ENCODE peak calls at places on chromosome 19, in seven cellular contexts. F, L, M, X, I, A and R are unnamed samples.

GRCh38 chr19:14383898-14384669 is 2.8 kb downstream of the ADGRE5 start:
- DNase-seq in F (no peak), L (no peak), M (no peak), X (peak), I (no peak), A (peak), R (no peak)

GRCh38 chr19:3979674-3980352 is 5.5 kb downstream of the EEF2 start:
- DNase-seq in F (peak), L (no peak), M (peak), X (no peak), I (no peak), A (no peak), R (no peak)

GRCh38 chr19:33446918-33447293 is 73.4 kb downstream of the CEBPG start:
- DNase-seq in F (no peak), L (no peak), M (no peak), X (no peak), I (no peak), A (no peak), R (no peak)

GRCh38 chr19:43524922-43525835 is 1.8 kb downstream of the ETHE1 start:
- DNase-seq in F (peak), L (no peak), M (peak), X (peak), I (peak), A (no peak), R (peak)

GRCh38 chr19:15177269-15178116 is 23.3 kb downstream of the NOTCH3 start:
- DNase-seq in F (peak), L (peak), M (peak), X (peak), I (peak), A (peak), R (peak)

GRCh38 chr19:22893855-22894270 is 61.8 kb downstream of the ZNF723 start:
- DNase-seq in F (no peak), L (no peak), M (no peak), X (no peak), I (no peak), A (no peak), R (no peak)

GRCh38 chr19:32407004-32407992 is 1.7 kb downstream of the DPY19L3 start:
- DNase-seq in F (peak), L (peak), M (peak), X (peak), I (no peak), A (no peak), R (peak)

GRCh38 chr19:58562126-58563033 is 4.0 kb upstream of the UBE2M start:
- DNase-seq in F (no peak), L (no peak), M (peak), X (peak), I (no peak), A (no peak), R (no peak)

GRCh38 chr19:11091343-11092153 is 2.3 kb downstream of the LDLR start:
- DNase-seq in F (no peak), L (peak), M (peak), X (peak), I (peak), A (peak), R (no peak)

GRCh38 chr19:23310729-23311211 is 60.6 kb upstream of the ZNF724 start:
- DNase-seq in F (no peak), L (no peak), M (no peak), X (no peak), I (no peak), A (no peak), R (no peak)

GRCh38 chr19:7426986-7427385 is 61.8 kb downstream of the PEX11G start:
- DNase-seq in F (no peak), L (no peak), M (no peak), X (no peak), I (no peak), A (no peak), R (no peak)

GRCh38 chr19:33394006-33394722 is 20.7 kb downstream of the CEBPG start:
- DNase-seq in F (no peak), L (peak), M (no peak), X (peak), I (peak), A (peak), R (peak)

GRCh38 chr19:32976223-32976805 is 4.3 kb downstream of the FAAP24 start:
- DNase-seq in F (peak), L (peak), M (peak), X (peak), I (peak), A (peak), R (peak)

GRCh38 chr19:34508540-34508939 is 27.0 kb downstream of the WTIP start:
- DNase-seq in F (no peak), L (no peak), M (no peak), X (no peak), I (no peak), A (peak), R (no peak)

DNA sequence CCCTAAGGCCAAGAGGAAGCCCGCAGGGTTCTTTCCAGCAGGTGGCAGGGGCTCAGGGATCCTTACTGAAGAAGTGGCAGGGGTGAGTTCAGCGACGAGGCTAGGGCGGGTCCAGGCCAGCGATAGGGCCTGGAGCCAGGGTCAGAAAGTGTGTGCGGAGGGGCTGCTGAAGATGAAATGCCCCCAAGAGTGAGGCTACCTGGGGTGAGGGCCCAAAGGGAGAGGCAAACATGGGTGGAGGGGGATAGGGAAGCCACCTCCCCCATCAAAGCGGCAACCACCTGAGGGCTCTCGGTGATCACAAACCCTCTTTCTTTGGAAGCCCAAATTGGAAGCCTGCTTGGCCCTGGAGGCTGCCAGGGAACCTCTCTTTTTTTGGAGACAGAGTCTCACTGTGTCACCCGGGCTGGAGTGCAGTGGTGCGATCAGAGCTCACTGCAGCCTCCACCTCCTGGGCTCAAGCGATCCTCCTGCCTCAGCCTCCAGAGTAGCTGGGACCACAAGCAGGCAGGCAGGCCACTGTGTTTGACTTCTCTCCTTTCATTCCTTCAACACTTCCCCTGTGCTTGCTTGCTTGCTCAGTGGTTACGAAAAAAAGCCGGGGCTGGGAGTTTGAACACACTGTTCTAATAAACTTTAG is 1.2 kb upstream of the ATP8B3 start:
- DNase-seq in F (no peak), L (no peak), M (no peak), X (no peak), I (no peak), A (no peak), R (no peak)
- TF ChIP-seq CTCF in F (no peak), L (no peak), M (no peak), X (no peak), I (no peak), A (peak), R (no peak)

DNA sequence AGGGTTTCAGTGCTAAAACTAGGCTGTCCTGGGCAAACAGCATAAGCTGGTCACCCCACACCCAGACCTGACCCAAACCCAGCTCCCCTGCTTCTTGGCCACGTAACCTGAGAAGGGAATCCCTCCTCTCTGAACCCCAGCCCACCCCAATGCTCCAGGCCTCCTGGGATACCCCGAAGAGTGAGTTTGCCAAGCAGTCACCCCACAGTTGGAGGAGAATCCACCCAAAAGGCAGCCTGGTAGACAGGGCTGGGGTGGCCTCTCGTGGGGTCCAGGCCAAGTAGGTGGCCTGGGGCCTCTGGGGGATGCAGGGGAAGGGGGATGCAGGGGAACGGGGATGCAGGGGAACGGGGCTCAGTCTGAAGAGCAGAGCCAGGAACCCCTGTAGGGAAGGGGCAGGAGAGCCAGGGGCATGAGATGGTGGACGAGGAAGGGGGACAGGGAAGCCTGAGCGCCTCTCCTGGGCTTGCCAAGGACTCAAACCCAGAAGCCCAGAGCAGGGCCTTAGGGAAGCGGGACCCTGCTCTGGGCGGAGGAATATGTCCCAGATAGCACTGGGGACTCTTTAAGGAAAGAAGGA is 2.8 kb downstream of the PPP1R12C start:
- DNase-seq in F (no peak), L (no peak), M (no peak), X (no peak), I (no peak), A (no peak), R (no peak)
- TF ChIP-seq CTCF in F (no peak), L (no peak), M (no peak), X (no peak), I (no peak), A (no peak), R (no peak)

GRCh38 chr19:31099470-31100190 is 249.6 kb downstream of the TSHZ3 start:
- DNase-seq in F (no peak), L (peak), M (no peak), X (peak), I (no peak), A (no peak), R (no peak)

GRCh38 chr19:31103228-31103627 is 246.0 kb downstream of the TSHZ3 start:
- DNase-seq in F (no peak), L (no peak), M (no peak), X (no peak), I (no peak), A (no peak), R (no peak)

GRCh38 chr19:31102674-31103073 is 246.6 kb downstream of the TSHZ3 start:
- DNase-seq in F (no peak), L (no peak), M (no peak), X (no peak), I (no peak), A (no peak), R (no peak)

GRCh38 chr19:31104451-31104850 is 244.8 kb downstream of the TSHZ3 start:
- DNase-seq in F (no peak), L (no peak), M (no peak), X (no peak), I (no peak), A (no peak), R (no peak)

DNA sequence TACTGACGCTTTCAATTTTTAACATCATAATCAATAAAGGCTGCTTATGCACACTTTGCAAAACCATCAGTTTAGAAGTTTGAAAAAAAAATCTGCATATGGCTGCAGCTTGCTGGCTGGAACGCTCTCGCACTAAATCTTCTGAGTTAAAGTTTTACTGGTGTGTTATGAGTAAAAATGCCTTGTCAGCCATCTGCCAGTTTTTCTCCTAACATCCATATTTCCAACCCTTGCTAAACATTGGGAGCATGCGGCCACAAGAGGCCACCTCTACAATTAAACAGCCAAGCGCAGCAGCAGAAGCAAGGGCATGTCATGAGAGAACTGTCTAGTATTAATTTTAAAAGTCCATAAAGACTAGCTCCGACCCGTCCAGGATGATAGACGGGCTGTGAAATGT is 248.3 kb downstream of the TSHZ3 start:
- DNase-seq in F (no peak), L (no peak), M (no peak), X (no peak), I (no peak), A (no peak), R (no peak)
- TF ChIP-seq CTCF in F (no peak), L (no peak), M (no peak), X (no peak), I (no peak), A (no peak), R (no peak)

DNA sequence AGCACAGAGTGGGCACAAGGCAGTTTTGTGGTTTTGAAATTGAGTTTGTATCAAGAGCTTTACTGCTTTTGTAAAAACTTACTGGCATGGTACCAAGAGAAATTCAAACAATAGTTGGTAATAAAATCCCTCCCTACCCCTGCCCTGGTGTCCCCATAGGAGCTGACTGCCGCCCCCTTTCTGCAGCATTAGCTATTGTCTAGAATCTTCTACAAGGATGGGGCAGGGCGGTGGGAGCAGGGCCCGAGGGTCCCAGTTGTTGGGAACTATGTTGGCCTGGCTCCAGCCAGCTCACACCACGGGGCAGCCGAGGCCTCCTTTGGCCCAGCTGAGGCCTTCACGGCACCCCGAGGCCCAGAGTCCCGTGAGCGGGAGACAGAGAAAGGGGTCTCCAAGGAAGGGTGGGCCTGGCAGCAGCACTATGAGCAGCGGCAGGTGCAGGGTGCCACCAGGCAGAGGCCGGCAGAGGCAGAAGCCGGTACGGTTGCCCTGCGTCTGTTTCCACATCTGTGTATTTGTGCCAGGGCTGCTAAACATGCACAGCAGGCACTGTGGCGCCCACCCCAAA is 57.9 kb downstream of the KDM4B start:
- DNase-seq in F (no peak), L (no peak), M (no peak), X (no peak), I (no peak), A (no peak), R (no peak)
- TF ChIP-seq CTCF in F (no peak), L (peak), M (peak), X (peak), I (no peak), A (peak), R (no peak)

GRCh38 chr19:13095393-13095784 is 7.3 kb downstream of the LYL1 start:
- DNase-seq in F (peak), L (no peak), M (peak), X (no peak), I (no peak), A (no peak), R (no peak)

GRCh38 chr19:13096968-13097330 is 5.7 kb downstream of the LYL1 start:
- DNase-seq in F (no peak), L (no peak), M (no peak), X (no peak), I (no peak), A (no peak), R (no peak)

GRCh38 chr19:13097331-13098258 is 5.1 kb downstream of the LYL1 start:
- DNase-seq in F (peak), L (no peak), M (no peak), X (no peak), I (no peak), A (no peak), R (peak)

GRCh38 chr19:13094771-13095392 is 7.8 kb downstream of the LYL1 start:
- DNase-seq in F (peak), L (no peak), M (peak), X (no peak), I (no peak), A (no peak), R (no peak)

GRCh38 chr19:13095934-13096890 is 6.4 kb downstream of the LYL1 start:
- DNase-seq in F (peak), L (no peak), M (peak), X (no peak), I (no peak), A (no peak), R (no peak)
- TF ChIP-seq CTCF in F (peak), L (no peak), M (peak), X (no peak), I (peak), A (peak), R (no peak)

GRCh38 chr19:53424968-53425597 is 6.7 kb upstream of the ZNF761 start:
- DNase-seq in F (peak), L (peak), M (peak), X (peak), I (peak), A (peak), R (peak)
- TF ChIP-seq CTCF in F (peak), L (peak), M (peak), X (peak), I (peak), A (peak), R (peak)

DNA sequence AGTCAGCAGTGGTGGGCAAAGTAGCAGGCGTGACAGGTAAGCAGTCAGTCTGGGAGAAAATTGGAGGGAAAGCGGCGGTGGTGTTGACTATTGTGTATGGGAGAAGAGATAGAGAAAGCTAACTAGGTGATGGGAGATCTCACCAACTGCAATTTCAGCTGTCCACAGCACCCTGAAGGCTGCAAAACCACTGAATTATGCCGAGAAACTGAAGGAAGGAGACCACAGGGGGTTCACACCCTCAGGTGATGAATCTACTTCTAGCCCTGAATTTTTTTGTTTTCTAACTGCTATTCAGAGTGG is 631.5 kb downstream of the UQCRFS1 start:
- DNase-seq in F (no peak), L (no peak), M (no peak), X (no peak), I (no peak), A (no peak), R (no peak)
- TF ChIP-seq CTCF in F (no peak), L (no peak), M (no peak), X (no peak), I (no peak), A (no peak), R (no peak)

GRCh38 chr19:50628146-50628545 is 11.5 kb downstream of the SYT3 start:
- DNase-seq in F (no peak), L (no peak), M (peak), X (no peak), I (no peak), A (no peak), R (no peak)
- TF ChIP-seq CTCF in F (no peak), L (no peak), M (no peak), X (no peak), I (no peak), A (no peak), R (no peak)

GRCh38 chr19:41377977-41378707 is 1.8 kb downstream of the TMEM91 start:
- DNase-seq in F (peak), L (no peak), M (peak), X (no peak), I (no peak), A (no peak), R (no peak)
- TF ChIP-seq CTCF in F (no peak), L (no peak), M (peak), X (no peak), I (no peak), A (peak), R (no peak)

GRCh38 chr19:18543814-18544475 is 572 bp upstream of the FKBP8 start:
- DNase-seq in F (no peak), L (no peak), M (peak), X (peak), I (no peak), A (peak), R (no peak)
- TF ChIP-seq CTCF in F (no peak), L (no peak), M (no peak), X (no peak), I (no peak), A (no peak), R (no peak)